ENCODE peak calls at places on chromosomes 12 and 14, in ten cellular contexts. V, G, A, E, L, Z, Y, C, N and W are unnamed samples.

GRCh38 chr12:110578522-110579238 is 4.4 kb downstream of the PPTC7 start:
- DNase-seq in Y (no peak), Z (no peak), E (no peak), C (no peak), L (no peak), A (no peak), G (no peak), V (no peak), N (no peak), W (peak; percentile 32)

GRCh38 chr12:60014441-60014840 is 418.6 kb downstream of the SLC16A7 start:
- DNase-seq in C (no peak), L (no peak), N (no peak), Y (no peak), A (no peak), V (no peak), E (no peak), Z (no peak), G (no peak), W (peak; percentile 84)

GRCh38 chr14:62409909-62410308 is 635.3 kb downstream of the KCNH5 start:
- DNase-seq in V (no peak), Y (no peak), E (no peak), N (no peak), A (no peak), L (no peak), C (no peak), G (no peak), Z (no peak), W (no peak)

GRCh38 chr12:107264667-107265066 is 171.3 kb upstream of the CRY1 start:
- DNase-seq in L (no peak), C (no peak), A (no peak), E (no peak), V (no peak), Z (no peak), Y (no peak), N (no peak), G (no peak), W (no peak)

GRCh38 chr12:58249610-58250009 is 308.2 kb downstream of the ATP23 start:
- DNase-seq in N (no peak), C (no peak), A (no peak), V (no peak), L (no peak), Y (no peak), Z (no peak), E (no peak), G (no peak), W (no peak)

GRCh38 chr12:50986961-50987737 is 34.8 kb downstream of the HIGD1C start:
- DNase-seq in L (peak; percentile 46), Z (peak; percentile 60), G (peak; percentile 46), E (no peak), C (peak; percentile 77), N (peak; percentile 71), A (no peak), V (peak; percentile 49), Y (peak; percentile 50), W (peak; percentile 90)

GRCh38 chr14:61184117-61184516 is 97.0 kb downstream of the TMEM30B start:
- DNase-seq in Z (no peak), Y (no peak), L (no peak), C (no peak), N (no peak), A (no peak), V (no peak), G (no peak), E (no peak), W (no peak)

GRCh38 chr14:94795372-94795771 is 25.5 kb upstream of the GSC start:
- DNase-seq in E (no peak), L (no peak), Z (no peak), V (no peak), N (no peak), C (no peak), A (no peak), G (no peak), Y (no peak), W (no peak)

GRCh38 chr12:10661338-10661737 is 12.5 kb downstream of the STYK1 start:
- DNase-seq in Y (no peak), Z (peak; percentile 50), L (no peak), E (no peak), C (peak; percentile 67), V (no peak), G (no peak), A (no peak), N (no peak), W (peak; percentile 86)

GRCh38 chr14:105069887-105070759 is 4.9 kb upstream of the GPR132 start:
- DNase-seq in V (no peak), G (no peak), N (peak; percentile 28), Y (no peak), A (peak; percentile 45), C (no peak), Z (no peak), L (peak; percentile 56), E (no peak), W (no peak)

GRCh38 chr12:113299619-113300237 is 35.2 kb downstream of the SLC8B1 start:
- DNase-seq in L (peak; percentile 77), G (peak; percentile 54), C (peak; percentile 33), V (peak; percentile 32), E (no peak), N (peak; percentile 90), Z (peak; percentile 80), A (peak; percentile 72), Y (peak; percentile 68), W (peak; percentile 22)

DNA sequence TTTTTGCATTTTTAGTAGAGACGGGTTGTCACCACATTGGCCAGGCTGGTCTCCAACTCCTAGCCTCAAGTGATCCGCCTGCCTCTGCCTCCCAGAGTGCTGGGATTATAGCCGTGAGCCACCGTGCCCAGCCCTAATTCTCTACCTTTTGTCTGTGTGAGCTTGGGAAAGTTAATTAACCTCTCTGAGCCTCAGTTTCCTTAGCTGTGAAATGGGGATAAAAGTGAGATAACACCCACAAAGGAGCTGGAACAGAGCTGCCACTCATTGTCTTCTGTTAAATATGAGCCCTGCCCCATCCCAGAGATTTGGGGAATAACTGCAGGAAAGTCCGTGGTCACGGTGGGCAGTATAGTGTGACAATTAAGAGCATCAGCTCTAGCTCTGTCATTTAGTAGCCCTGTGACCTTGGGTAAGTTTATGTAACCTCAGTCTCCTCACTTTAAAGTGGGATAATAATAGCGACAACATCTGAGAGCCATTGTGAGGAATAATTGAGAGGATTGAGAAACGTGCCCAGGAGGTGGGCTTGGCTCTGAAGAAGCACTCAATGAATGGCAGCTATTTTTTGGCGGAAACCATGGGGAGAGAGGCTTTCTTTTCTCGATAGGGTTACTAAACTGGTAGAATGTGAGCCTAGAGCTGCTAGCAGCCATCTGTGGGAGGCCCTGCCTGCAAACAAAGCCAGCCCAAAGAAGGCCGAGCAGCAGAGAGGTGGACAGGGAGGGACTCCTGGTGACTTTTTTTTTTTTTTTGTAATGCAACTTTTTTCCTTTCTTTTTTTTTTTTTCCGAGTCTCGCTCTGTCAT is 60.8 kb upstream of the MED13L start:
- DNase-seq in C (no peak), L (no peak), Z (no peak), G (no peak), N (peak; percentile 52), V (no peak), Y (peak; percentile 88), E (no peak), A (no peak), W (no peak)
- H3K4me1 ChIP-seq in C (no peaks in the 10 kb centered on the region), L (no peaks in the 10 kb centered on the region), Z (no peaks in the 10 kb centered on the region), G (no peaks in the 10 kb centered on the region), N (peaks cover 5% of the 10 kb centered on the region), V (no peaks in the 10 kb centered on the region), Y (peaks cover 33% of the 10 kb centered on the region), E (peaks cover 4% of the 10 kb centered on the region), A (no peaks in the 10 kb centered on the region), W (no peaks in the 10 kb centered on the region)

GRCh38 chr12:53067074-53067992 is 11.9 kb downstream of the SPRYD3 start:
- DNase-seq in Y (no peak), C (no peak), V (peak; percentile 16), N (no peak), G (no peak), L (no peak), A (no peak), Z (no peak), E (no peak), W (no peak)
- H3K4me1 ChIP-seq in Y (peaks cover 12% of the 10 kb centered on the region), C (no peaks in the 10 kb centered on the region), V (peaks cover 86% of the 10 kb centered on the region), N (peaks cover 3% of the 10 kb centered on the region), G (peaks cover 19% of the 10 kb centered on the region), L (no peaks in the 10 kb centered on the region), A (peaks cover 100% of the 10 kb centered on the region), Z (peaks cover 31% of the 10 kb centered on the region), E (peaks cover 100% of the 10 kb centered on the region), W (no peaks in the 10 kb centered on the region)

GRCh38 chr12:57242329-57242690 is 8.7 kb downstream of the STAC3 start:
- DNase-seq in V (peak; percentile 58), N (no peak), E (no peak), G (no peak), A (peak; percentile 60), L (no peak), C (no peak), Z (no peak), Y (no peak), W (no peak)

GRCh38 chr12:57240069-57240921 is 10.7 kb downstream of the STAC3 start:
- DNase-seq in V (peak; percentile 52), A (peak; percentile 49), E (no peak), G (no peak), N (peak; percentile 64), C (no peak), Y (peak; percentile 68), L (peak; percentile 87), Z (peak; percentile 65), W (peak; percentile 57)

GRCh38 chr12:57239587-57240068 is 10.1 kb downstream of the SHMT2 start:
- DNase-seq in L (no peak), C (no peak), V (no peak), A (no peak), Y (no peak), G (no peak), E (no peak), N (peak; percentile 59), Z (no peak), W (no peak)

GRCh38 chr12:57241556-57242310 is 9.3 kb downstream of the STAC3 start:
- DNase-seq in N (no peak), A (no peak), Y (no peak), L (no peak), V (no peak), E (no peak), G (no peak), C (no peak), Z (no peak), W (no peak)

DNA sequence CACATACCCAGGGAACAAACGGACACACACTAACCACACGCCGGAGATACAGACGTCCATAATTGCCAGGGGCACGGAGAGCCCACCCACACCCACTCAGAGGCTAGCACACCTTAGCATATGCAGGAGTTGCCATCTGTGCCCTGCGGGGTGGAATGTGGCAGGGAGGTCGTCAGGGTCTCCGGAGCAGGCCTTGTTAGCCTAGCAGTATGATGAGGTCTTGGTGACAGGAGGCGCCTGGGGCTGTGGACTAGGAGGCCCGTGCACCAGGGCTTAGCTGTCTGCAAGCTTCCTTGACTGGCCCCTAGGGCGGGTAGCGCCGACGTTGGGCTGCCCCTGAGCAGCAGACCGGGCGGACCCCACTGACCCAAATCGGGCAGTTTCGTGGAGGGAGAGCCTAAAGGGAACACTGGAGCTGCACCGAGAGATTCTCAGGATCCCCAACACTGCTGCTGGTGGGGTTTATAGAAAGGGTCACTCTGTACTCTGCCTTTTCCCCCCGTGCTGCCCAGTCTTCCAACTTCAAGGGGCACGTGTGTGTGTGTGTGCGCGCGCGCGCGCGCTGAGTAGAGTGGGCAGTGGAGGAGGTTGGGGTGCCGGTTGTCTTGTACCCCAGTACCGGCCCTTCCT is 9.9 kb downstream of the STAC3 start:
- DNase-seq in V (no peak), N (peak; percentile 82), L (peak; percentile 59), Y (peak; percentile 72), C (no peak), A (no peak), G (no peak), E (no peak), Z (peak; percentile 59), W (no peak)
- H3K4me1 ChIP-seq in V (peaks cover 81% of the 10 kb centered on the region), N (peaks cover 4% of the 10 kb centered on the region), L (peaks cover 33% of the 10 kb centered on the region), Y (peaks cover 49% of the 10 kb centered on the region), C (peaks cover 39% of the 10 kb centered on the region), A (peaks cover 72% of the 10 kb centered on the region), G (peaks cover 74% of the 10 kb centered on the region), E (peaks cover 82% of the 10 kb centered on the region), Z (peaks cover 31% of the 10 kb centered on the region), W (peaks cover 3% of the 10 kb centered on the region)

GRCh38 chr12:56718167-56718566 is 6.9 kb downstream of the NACA start:
- DNase-seq in A (no peak), N (no peak), V (no peak), E (no peak), Z (no peak), G (no peak), L (no peak), C (no peak), Y (no peak), W (no peak)
- H3K4me1 ChIP-seq in A (peaks cover 77% of the 10 kb centered on the region), N (peaks cover 10% of the 10 kb centered on the region), V (peaks cover 81% of the 10 kb centered on the region), E (peaks cover 75% of the 10 kb centered on the region), Z (peaks cover 58% of the 10 kb centered on the region), G (peaks cover 52% of the 10 kb centered on the region), L (peaks cover 22% of the 10 kb centered on the region), C (peaks cover 13% of the 10 kb centered on the region), Y (peaks cover 40% of the 10 kb centered on the region), W (peaks cover 28% of the 10 kb centered on the region)